ENCODE peak calls at places on chromosomes 4 and X, in seven cellular contexts. E is uterus; K is psoas muscle; F is testis; H is MM.1S; N is CD8-positive, alpha-beta T cell; J is ovary. I is an unnamed sample.

GRCh38 chr4:147578057-147578476 is 39.1 kb upstream of the TMEM184C start:
- DNase-seq in E (peak; percentile 34), K (no peak), F (no peak), H (no peak), N (no peak), J (peak; percentile 27), I (no peak)

GRCh38 chrX:76987381-76987780 is 459.8 kb upstream of the FGF16 start:
- DNase-seq in E (no peak), K (no peak), F (no peak), H (no peak), N (no peak), J (no peak), I (no peak)

GRCh38 chr4:42281324-42282020 is 115.8 kb upstream of the SHISA3 start:
- DNase-seq in E (no peak), K (no peak), F (no peak), H (peak; percentile 55), N (no peak), J (no peak), I (no peak)

GRCh38 chr4:123343400-123344060 is 53.1 kb upstream of the SPRY1 start:
- DNase-seq in E (peak; percentile 23), K (no peak), F (no peak), H (no peak), N (no peak), J (no peak), I (no peak)

GRCh38 chr4:47287735-47288134 is 175.8 kb downstream of the COMMD8 start:
- DNase-seq in E (no peak), K (no peak), F (no peak), H (peak; percentile 26), N (no peak), J (no peak), I (no peak)

GRCh38 chr4:140344111-140344510 is 29.3 kb upstream of the SCOC start:
- DNase-seq in E (no peak), K (no peak), F (no peak), H (no peak), N (no peak), J (no peak), I (no peak)

GRCh38 chr4:168832746-168833575 is 177.1 kb downstream of the CBR4 start:
- DNase-seq in E (peak; percentile 55), K (peak; percentile 48), F (peak; percentile 60), H (no peak), N (no peak), J (peak; percentile 60), I (peak; percentile 41)

GRCh38 chrX:114017086-114017485 is 566.8 kb upstream of the HTR2C start:
- DNase-seq in E (no peak), K (no peak), F (no peak), H (no peak), N (no peak), J (no peak), I (no peak)

GRCh38 chr4:6409381-6409780 is 63.0 kb downstream of the PPP2R2C start:
- DNase-seq in E (no peak), K (no peak), F (no peak), H (no peak), N (no peak), J (no peak), I (no peak)

GRCh38 chr4:140308366-140309123 is 64.9 kb upstream of the SCOC start:
- DNase-seq in E (peak; percentile 69), K (peak; percentile 75), F (peak; percentile 79), H (peak; percentile 78), N (no peak), J (peak; percentile 30), I (peak; percentile 58)

GRCh38 chr4:21102667-21103066 is 402.4 kb downstream of the PACRGL start:
- DNase-seq in E (no peak), K (no peak), F (no peak), H (peak; percentile 54), N (no peak), J (no peak), I (no peak)

GRCh38 chr4:111398906-111399330 is 746.3 kb upstream of the FAM241A start:
- DNase-seq in E (no peak), K (no peak), F (no peak), H (no peak), N (no peak), J (no peak), I (no peak)

GRCh38 chr4:87498446-87498900 is 30.7 kb downstream of the SPARCL1 start:
- DNase-seq in E (no peak), K (no peak), F (no peak), H (peak; percentile 7), N (no peak), J (no peak), I (no peak)

GRCh38 chr4:154779362-154779947 is 1.6 kb upstream of the RBM46 start:
- DNase-seq in E (no peak), K (no peak), F (no peak), H (peak; percentile 30), N (no peak), J (no peak), I (no peak)

GRCh38 chr4:146158036-146158745 is 17.3 kb upstream of the LSM6 start:
- DNase-seq in E (no peak), K (no peak), F (no peak), H (no peak), N (no peak), J (no peak), I (no peak)

GRCh38 chr4:23962462-23962861 is 72.6 kb upstream of the PPARGC1A start:
- DNase-seq in E (no peak), K (no peak), F (no peak), H (no peak), N (no peak), J (no peak), I (no peak)

GRCh38 chrX:5100004-5100403 is 1128.7 kb downstream of the NLGN4X start:
- DNase-seq in E (no peak), K (no peak), F (no peak), H (no peak), N (no peak), J (no peak), I (no peak)

GRCh38 chr4:47032405-47033106 is 1.2 kb downstream of the GABRB1 start:
- DNase-seq in E (peak; percentile 45), K (peak; percentile 12), F (peak; percentile 70), H (peak; percentile 72), N (peak; percentile 22), J (peak; percentile 16), I (peak; percentile 64)

GRCh38 chr4:26139310-26139924 is 181.4 kb upstream of the RBPJ start:
- DNase-seq in E (no peak), K (no peak), F (no peak), H (no peak), N (no peak), J (no peak), I (no peak)

GRCh38 chrX:110741213-110741796 is 54.3 kb downstream of the CHRDL1 start:
- DNase-seq in E (no peak), K (no peak), F (no peak), H (no peak), N (no peak), J (no peak), I (no peak)

GRCh38 chrX:40314070-40314469 is 216.3 kb upstream of the BCOR start:
- DNase-seq in E (no peak), K (no peak), F (no peak), H (no peak), N (no peak), J (no peak), I (no peak)

GRCh38 chrX:133444952-133445831 is 29.9 kb upstream of the GPC4 start:
- DNase-seq in E (no peak), K (no peak), F (peak; percentile 18), H (peak; percentile 16), N (no peak), J (no peak), I (no peak)

GRCh38 chr4:117491531-117491930 is 406.2 kb upstream of the TRAM1L1 start:
- DNase-seq in E (no peak), K (no peak), F (no peak), H (no peak), N (no peak), J (no peak), I (no peak)

DNA sequence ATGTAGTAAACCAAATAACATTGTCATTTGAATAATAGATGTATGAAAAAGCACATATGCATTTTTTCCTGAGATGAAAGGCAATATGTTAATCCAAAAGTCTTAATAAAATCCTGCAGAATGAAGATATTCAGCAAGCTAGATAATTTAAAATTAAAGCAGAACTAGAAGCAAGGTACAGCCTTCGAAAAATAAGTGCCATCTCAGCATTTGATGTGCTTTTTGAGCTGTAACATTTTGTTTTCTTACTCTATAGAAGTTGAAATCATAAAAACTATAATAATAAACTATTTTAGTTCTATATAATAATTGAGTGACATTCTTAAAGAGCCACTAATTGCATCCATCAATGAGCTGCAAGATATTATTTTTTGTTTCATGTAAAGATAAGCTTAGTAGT is 410.4 kb upstream of the TRAM1L1 start:
- DNase-seq in E (no peak), K (no peak), F (no peak), H (no peak), N (no peak), J (no peak), I (no peak)
- H3K4me3 ChIP-seq in E (no peak overlapping the region), K (no peak overlapping the region), F (no peak overlapping the region), H (no peak overlapping the region), N (no peak overlapping the region), J (no peak overlapping the region), I (no peak overlapping the region)

DNA sequence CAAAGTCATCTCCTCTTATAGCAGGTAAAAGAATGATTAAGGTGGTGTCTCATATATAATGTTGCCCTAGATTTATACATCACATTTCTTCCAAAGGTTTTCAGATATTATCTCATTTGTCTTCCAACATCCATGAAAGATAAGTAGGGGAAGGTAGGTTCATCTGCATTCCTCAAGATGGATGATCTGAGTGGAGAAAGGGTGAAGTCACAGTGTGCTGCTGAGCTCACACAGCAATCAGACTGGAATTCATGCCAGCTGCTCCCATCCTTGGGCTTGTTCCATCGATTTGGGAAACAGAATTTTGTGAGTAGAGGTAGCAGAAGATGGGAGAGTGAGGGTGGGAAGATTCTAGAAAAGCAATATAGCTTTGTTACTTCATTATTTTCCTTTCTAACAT is 482.4 kb downstream of the INPP4B start:
- DNase-seq in E (no peak), K (no peak), F (no peak), H (no peak), N (no peak), J (no peak), I (no peak)
- TF ChIP-seq CTCF in E (no peak), K (no peak), F (no peak), H (no peak), N (no peak), J (no peak), I (no peak)

DNA sequence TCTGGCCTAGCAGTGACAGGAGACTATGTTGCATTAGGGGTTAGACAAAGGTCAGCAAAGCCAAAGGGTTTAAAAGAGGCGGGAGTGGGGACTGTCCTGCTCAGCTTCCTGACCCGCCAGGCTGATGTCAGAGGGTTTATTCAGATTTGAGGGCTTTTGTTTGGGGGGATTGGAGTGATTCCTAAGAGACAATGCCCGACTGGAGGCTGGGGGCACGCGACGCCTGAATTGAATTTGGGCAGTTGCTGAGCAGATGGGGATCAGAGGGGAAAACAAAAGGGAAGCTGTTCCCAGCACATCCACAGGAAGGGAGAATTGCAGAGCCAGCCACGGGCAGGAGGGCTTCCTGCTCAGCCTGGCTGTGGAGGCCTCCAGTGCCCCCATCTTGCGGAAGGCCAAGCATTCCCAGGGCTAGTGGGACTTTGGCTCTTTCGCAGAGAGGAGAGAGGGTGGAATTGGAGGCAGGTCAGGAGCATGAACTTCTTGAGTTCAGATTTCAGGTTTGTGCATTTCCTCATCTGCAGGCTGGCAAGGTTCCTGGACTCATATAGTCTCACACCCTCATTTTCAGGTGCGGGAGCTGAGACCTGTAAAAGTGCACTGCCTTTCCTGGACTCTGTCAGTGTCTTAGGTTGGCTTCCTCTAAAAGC is 162.8 kb downstream of the NHS start:
- DNase-seq in E (no peak), K (no peak), F (no peak), H (no peak), N (no peak), J (no peak), I (no peak)
- H3K27ac ChIP-seq in E (no peak overlapping the region), K (no peak overlapping the region), F (no peak overlapping the region), H (no peak overlapping the region), N (no peak overlapping the region), J (no peak overlapping the region), I (no peak overlapping the region)

GRCh38 chr4:159283697-159284492 is 181.0 kb downstream of the RAPGEF2 start:
- DNase-seq in E (no peak), K (no peak), F (no peak), H (no peak), N (no peak), J (no peak), I (no peak)
- H3K4me3 ChIP-seq in E (no peak overlapping the region), K (no peak overlapping the region), F (no peak overlapping the region), H (no peak overlapping the region), N (no peak overlapping the region), J (no peak overlapping the region), I (peak overlapping the region; percentile 11)

I was measured in dorsolateral prefrontal cortex.